ENCODE peak calls at places on chromosomes 4 and X, in nine cellular contexts. J is endodermal cell, Y is K562, W is IMR-90, K is endothelial cell of umbilical vein, P is neural progenitor cell, B is fibroblast of lung, E is SK-N-MC, X is neuronal stem cell. N is an unnamed sample.

GRCh38 chr4:29278580-29278979 is 1441.6 kb upstream of the PCDH7 start:
- DNase-seq in J (no peak), Y (no peak), W (peak), K (peak), P (no peak), B (peak), E (no peak), X (no peak), N (no peak)

GRCh38 chr4:165301833-165302232 is 25.6 kb upstream of the MSMO1 start:
- DNase-seq in J (no peak), Y (peak), W (peak), K (peak), P (no peak), B (peak), E (no peak), X (no peak), N (peak)

GRCh38 chrX:50180073-50180940 is 20.5 kb downstream of the AKAP4 start:
- DNase-seq in J (peak), Y (peak), W (no peak), K (no peak), P (no peak), B (no peak), E (no peak), X (no peak), N (peak)

GRCh38 chr4:60562353-60562752 is 637.8 kb upstream of the ADGRL3 start:
- DNase-seq in J (no peak), Y (no peak), W (no peak), K (no peak), P (peak), B (no peak), E (no peak), X (no peak), N (no peak)

GRCh38 chrX:104482757-104483156 is 83.2 kb upstream of the IL1RAPL2 start:
- DNase-seq in J (no peak), Y (no peak), W (no peak), K (no peak), P (no peak), B (no peak), E (no peak), X (no peak), N (peak)

GRCh38 chr4:70280567-70280966 is 38.2 kb downstream of the CSN3 start:
- DNase-seq in J (no peak), Y (no peak), W (no peak), K (no peak), P (no peak), B (no peak), E (no peak), X (no peak), N (no peak)

GRCh38 chr4:112094330-112094729 is 50.9 kb upstream of the FAM241A start:
- DNase-seq in J (no peak), Y (no peak), W (no peak), K (no peak), P (no peak), B (no peak), E (no peak), X (no peak), N (no peak)

GRCh38 chr4:4853921-4854648 is 5.4 kb upstream of the MSX1 start:
- DNase-seq in J (no peak), Y (no peak), W (no peak), K (no peak), P (no peak), B (no peak), E (no peak), X (no peak), N (no peak)

GRCh38 chrX:19698125-19698524 is 182.8 kb upstream of the MAP3K15 start:
- DNase-seq in J (no peak), Y (no peak), W (peak), K (no peak), P (no peak), B (peak), E (no peak), X (no peak), N (no peak)

GRCh38 chr4:183571350-183572076 is 66.7 kb downstream of the ING2 start:
- DNase-seq in J (peak), Y (no peak), W (peak), K (no peak), P (no peak), B (peak), E (no peak), X (no peak), N (no peak)

GRCh38 chr4:6109842-6110560 is 90.3 kb downstream of the JAKMIP1 start:
- DNase-seq in J (peak), Y (no peak), W (no peak), K (no peak), P (peak), B (no peak), E (no peak), X (peak), N (peak)

GRCh38 chr4:105715692-105716278 is 7.2 kb downstream of the GSTCD start:
- DNase-seq in J (no peak), Y (peak), W (peak), K (peak), P (peak), B (peak), E (no peak), X (no peak), N (peak)

GRCh38 chrX:153703036-153703370 is 15.3 kb downstream of the SLC6A8 start:
- DNase-seq in J (no peak), Y (no peak), W (peak), K (no peak), P (no peak), B (peak), E (no peak), X (no peak), N (no peak)

GRCh38 chr4:116439330-116439729 is 646.0 kb downstream of the TRAM1L1 start:
- DNase-seq in J (no peak), Y (no peak), W (no peak), K (no peak), P (no peak), B (no peak), E (no peak), X (no peak), N (no peak)

GRCh38 chr4:177006331-177006730 is 213.6 kb upstream of the VEGFC start:
- DNase-seq in J (no peak), Y (no peak), W (no peak), K (no peak), P (no peak), B (no peak), E (no peak), X (no peak), N (no peak)

GRCh38 chr4:81807927-81808672 is 336.4 kb upstream of the RASGEF1B start:
- DNase-seq in J (no peak), Y (peak), W (no peak), K (no peak), P (no peak), B (no peak), E (peak), X (no peak), N (no peak)

GRCh38 chrX:9207142-9207541 is 173.2 kb upstream of the FAM9B start:
- DNase-seq in J (no peak), Y (no peak), W (peak), K (no peak), P (no peak), B (no peak), E (no peak), X (no peak), N (no peak)

GRCh38 chrX:74419861-74420193 is 1.5 kb upstream of the SLC16A2 start:
- DNase-seq in J (no peak), Y (no peak), W (no peak), K (no peak), P (peak), B (peak), E (no peak), X (peak), N (no peak)

GRCh38 chr4:57023104-57023503 is 44.4 kb downstream of the POLR2B start:
- DNase-seq in J (no peak), Y (no peak), W (peak), K (peak), P (no peak), B (peak), E (no peak), X (no peak), N (no peak)

GRCh38 chr4:57051100-57051499 is 59.1 kb downstream of the IGFBP7 start:
- DNase-seq in J (no peak), Y (no peak), W (peak), K (peak), P (no peak), B (no peak), E (no peak), X (no peak), N (no peak)

GRCh38 chr4:117793786-117794369 is 240.4 kb upstream of the NDST3 start:
- DNase-seq in J (no peak), Y (no peak), W (no peak), K (no peak), P (no peak), B (peak), E (no peak), X (no peak), N (no peak)

GRCh38 chr4:138659640-138660325 is 355.8 kb upstream of the NOCT start:
- DNase-seq in J (peak), Y (no peak), W (no peak), K (no peak), P (peak), B (peak), E (no peak), X (no peak), N (no peak)

GRCh38 chr4:55297346-55297745 is 48.7 kb upstream of the SRD5A3 start:
- DNase-seq in J (no peak), Y (peak), W (peak), K (no peak), P (no peak), B (peak), E (no peak), X (no peak), N (no peak)

GRCh38 chr4:186809070-186809469 is 85.4 kb upstream of the FAT1 start:
- DNase-seq in J (no peak), Y (no peak), W (no peak), K (no peak), P (no peak), B (no peak), E (no peak), X (no peak), N (no peak)

GRCh38 chrX:63919081-63919480 is 134.1 kb upstream of the ARHGEF9 start:
- DNase-seq in J (no peak), Y (no peak), W (no peak), K (no peak), P (no peak), B (no peak), E (no peak), X (no peak), N (no peak)

GRCh38 chrX:10176121-10177003 is 19.6 kb downstream of the CLCN4 start:
- DNase-seq in J (no peak), Y (no peak), W (no peak), K (no peak), P (no peak), B (no peak), E (no peak), X (no peak), N (no peak)

GRCh38 chr4:107115185-107115847 is 79.2 kb upstream of the DKK2 start:
- DNase-seq in J (no peak), Y (no peak), W (no peak), K (no peak), P (no peak), B (peak), E (peak), X (no peak), N (no peak)

GRCh38 chrX:131741103-131741581 is 197.3 kb downstream of the OR13H1 start:
- DNase-seq in J (no peak), Y (no peak), W (peak), K (no peak), P (no peak), B (peak), E (no peak), X (no peak), N (peak)

GRCh38 chr4:27318740-27319139 is 458.1 kb downstream of the STIM2 start:
- DNase-seq in J (peak), Y (peak), W (peak), K (no peak), P (peak), B (no peak), E (no peak), X (peak), N (no peak)

GRCh38 chr4:159051245-159052071 is 51.4 kb upstream of the RAPGEF2 start:
- DNase-seq in J (no peak), Y (no peak), W (no peak), K (no peak), P (no peak), B (no peak), E (no peak), X (no peak), N (peak)

GRCh38 chrX:31546130-31546529 is 474.3 kb upstream of the FTHL17 start:
- DNase-seq in J (no peak), Y (peak), W (peak), K (peak), P (no peak), B (peak), E (no peak), X (no peak), N (no peak)

GRCh38 chr4:42768125-42768748 is 111.3 kb upstream of the ATP8A1 start:
- DNase-seq in J (peak), Y (no peak), W (no peak), K (no peak), P (peak), B (no peak), E (no peak), X (no peak), N (no peak)

GRCh38 chr4:151785484-151786157 is 24.8 kb upstream of the GATB start:
- DNase-seq in J (no peak), Y (no peak), W (no peak), K (no peak), P (peak), B (no peak), E (no peak), X (no peak), N (no peak)

GRCh38 chr4:53694666-53695065 is 103.4 kb upstream of the LNX1 start:
- DNase-seq in J (no peak), Y (no peak), W (no peak), K (no peak), P (no peak), B (no peak), E (no peak), X (no peak), N (no peak)
- H3K9ac ChIP-seq in J (no peak), Y (no peak), W (no peak), K (no peak), P (no peak), B (no peak), E (no peak), X (no peak), N (no peak)

GRCh38 chrX:53288173-53288572 is 6.8 kb upstream of the IQSEC2 start:
- DNase-seq in J (peak), Y (peak), W (no peak), K (no peak), P (peak), B (peak), E (no peak), X (peak), N (no peak)
- H3K9ac ChIP-seq in J (no peak), Y (no peak), W (no peak), K (no peak), P (no peak), B (no peak), E (no peak), X (no peak), N (no peak)

GRCh38 chr4:78642934-78643333 is 91.4 kb downstream of the ANXA3 start:
- DNase-seq in J (no peak), Y (peak), W (no peak), K (no peak), P (no peak), B (no peak), E (no peak), X (no peak), N (no peak)

GRCh38 chr4:78644744-78645330 is 93.3 kb downstream of the ANXA3 start:
- DNase-seq in J (peak), Y (peak), W (peak), K (peak), P (peak), B (peak), E (no peak), X (no peak), N (peak)

GRCh38 chr4:78647272-78647671 is 95.7 kb downstream of the ANXA3 start:
- DNase-seq in J (no peak), Y (no peak), W (no peak), K (no peak), P (no peak), B (no peak), E (no peak), X (no peak), N (no peak)

GRCh38 chr4:78645853-78646757 is 94.5 kb downstream of the ANXA3 start:
- DNase-seq in J (no peak), Y (peak), W (peak), K (peak), P (no peak), B (peak), E (peak), X (no peak), N (no peak)

GRCh38 chr4:78644063-78644691 is 92.6 kb downstream of the ANXA3 start:
- DNase-seq in J (no peak), Y (no peak), W (no peak), K (no peak), P (no peak), B (no peak), E (no peak), X (no peak), N (no peak)
- H3K9ac ChIP-seq in J (no peak), Y (no peak), W (no peak), K (peak), P (no peak), B (no peak), E (no peak), X (no peak), N (no peak)

DNA sequence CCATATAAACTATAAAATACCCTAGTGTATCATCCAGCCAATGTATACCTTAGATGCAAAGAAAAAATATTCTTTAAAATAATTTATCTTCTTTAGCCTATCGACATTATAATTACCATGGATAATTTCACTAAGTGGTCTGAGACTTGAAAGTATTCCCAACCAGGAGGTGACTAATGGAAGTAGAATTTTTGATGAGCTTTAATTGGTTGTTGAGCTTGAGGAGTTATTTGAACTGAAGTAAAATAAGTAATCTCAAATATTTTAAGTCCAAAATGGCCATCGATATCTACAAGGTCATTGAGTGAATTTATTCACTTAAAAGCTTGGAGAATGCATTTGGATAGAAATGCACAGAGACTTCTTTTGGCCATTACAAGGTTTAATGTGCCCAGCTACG is 436.2 kb downstream of the TLL1 start:
- DNase-seq in J (no peak), Y (no peak), W (no peak), K (no peak), P (no peak), B (peak), E (no peak), X (no peak), N (no peak)
- H3K9ac ChIP-seq in J (no peak), Y (no peak), W (no peak), K (no peak), P (no peak), B (no peak), E (no peak), X (no peak), N (no peak)

DNA sequence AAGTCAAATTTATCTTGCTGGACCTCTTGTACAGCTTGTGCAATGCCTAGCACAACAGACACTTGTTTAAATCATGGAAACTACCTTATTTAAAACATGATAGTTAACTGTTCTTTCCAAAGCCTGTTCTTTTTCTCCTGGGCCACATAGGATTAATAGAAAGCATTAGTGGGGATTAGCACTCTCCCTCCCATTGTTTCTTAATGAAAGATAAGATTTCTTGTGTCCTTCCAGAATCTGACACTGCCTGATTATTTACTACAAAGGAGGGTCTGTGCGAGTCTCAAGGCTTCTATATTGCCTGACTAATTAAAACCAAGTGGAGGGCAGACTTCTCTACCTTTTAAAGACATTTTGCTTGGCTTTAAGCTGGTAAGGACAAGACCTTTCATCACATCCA is 8.5 kb upstream of the ELMOD2 start:
- DNase-seq in J (no peak), Y (no peak), W (no peak), K (no peak), P (peak), B (no peak), E (no peak), X (peak), N (no peak)
- H3K9ac ChIP-seq in J (peak), Y (no peak), W (no peak), K (no peak), P (no peak), B (no peak), E (no peak), X (no peak), N (no peak)

GRCh38 chrX:40105016-40105790 is 7.4 kb upstream of the BCOR start:
- DNase-seq in J (peak), Y (no peak), W (no peak), K (peak), P (peak), B (peak), E (no peak), X (no peak), N (peak)
- H3K9ac ChIP-seq in J (no peak), Y (peak), W (peak), K (peak), P (no peak), B (peak), E (peak), X (peak), N (peak)

DNA sequence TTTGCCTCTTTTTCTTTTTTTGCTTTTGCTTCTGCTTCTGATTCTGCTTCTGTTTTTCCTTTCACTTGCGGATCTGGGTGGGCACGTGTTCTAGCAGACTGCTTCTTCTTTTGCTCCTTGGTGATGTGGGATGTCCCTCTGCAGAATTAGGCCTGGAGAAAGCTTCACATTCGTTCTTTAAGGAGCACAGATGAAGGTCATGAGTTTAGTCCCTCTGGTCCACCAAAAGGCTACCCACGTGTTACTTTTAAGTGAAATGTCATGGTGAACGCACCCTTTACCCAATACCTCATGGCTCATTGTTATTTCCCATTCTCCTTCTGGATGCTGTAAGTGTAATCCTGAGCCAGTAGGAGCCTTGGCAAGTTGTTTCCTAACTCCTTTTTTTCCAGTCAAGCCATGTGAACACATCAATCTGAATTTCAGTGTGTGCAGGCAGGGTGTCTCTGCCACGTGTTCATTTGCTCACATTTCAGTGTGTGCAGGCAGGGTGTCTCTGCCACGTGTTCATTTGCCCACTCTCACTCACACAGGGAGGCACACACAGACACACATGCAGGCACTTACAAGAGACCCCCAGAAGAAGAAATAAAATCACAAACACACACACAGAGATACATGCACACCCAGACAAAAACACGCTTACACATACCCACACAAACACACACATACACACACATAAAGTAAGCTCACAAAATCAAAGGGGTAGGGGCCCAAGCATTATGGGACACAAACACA is 36.9 kb downstream of the NBDY start:
- DNase-seq in J (no peak), Y (no peak), W (no peak), K (no peak), P (no peak), B (no peak), E (no peak), X (no peak), N (peak)
- H3K9ac ChIP-seq in J (no peak), Y (no peak), W (no peak), K (no peak), P (no peak), B (no peak), E (no peak), X (no peak), N (peak)

DNA sequence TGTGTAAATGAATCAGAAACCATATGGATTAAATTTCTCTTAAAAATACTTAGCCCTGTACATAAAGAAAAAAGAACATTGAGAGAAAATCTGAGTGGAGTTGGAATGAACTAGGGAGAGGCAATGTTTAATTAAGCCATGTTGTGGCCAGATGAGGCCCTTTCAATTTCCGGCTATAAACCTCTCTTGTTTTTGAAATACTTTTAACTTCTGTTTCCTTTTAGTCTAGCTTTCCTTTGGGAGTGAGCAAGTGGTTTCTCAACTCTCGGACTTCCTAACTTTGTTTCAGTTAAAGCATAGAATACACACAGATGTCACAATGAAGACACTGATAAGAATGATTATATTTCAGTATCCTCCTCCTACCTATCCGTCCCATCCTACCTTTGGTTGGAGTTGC is 197.2 kb downstream of the ARHGAP24 start:
- DNase-seq in J (no peak), Y (no peak), W (no peak), K (no peak), P (no peak), B (no peak), E (no peak), X (no peak), N (no peak)
- H3K9ac ChIP-seq in J (no peak), Y (no peak), W (no peak), K (no peak), P (no peak), B (no peak), E (peak), X (no peak), N (no peak)

N was measured in MM.1S.